ENCODE peak calls at places on chromosomes 4 and X, in four cellular contexts. F is HepG2, K is Panc1, R is K562. U is an unnamed sample.
A peak's percentile ranks its signal among the peaks of the same experiment; 100 is the strongest.

GRCh38 chr4:168614316-168615057 is 117.6 kb downstream of the PALLD start:
- DNase-seq in R (no peak), K (no peak), F (no peak), U (no peak)

GRCh38 chrX:150966742-150967141 is 16.4 kb upstream of the HMGB3 start:
- DNase-seq in K (no peak), F (no peak), R (no peak), U (no peak)

GRCh38 chr4:108058685-108059440 is 69.2 kb downstream of the HADH start:
- DNase-seq in R (no peak), F (peak; percentile 27), K (no peak), U (peak; percentile 68)

GRCh38 chr4:106587558-106587957 is 219.0 kb upstream of the GIMD1 start:
- DNase-seq in R (no peak), F (no peak), K (no peak), U (no peak)

GRCh38 chrX:101659601-101660063 is at the start of gene ARMCX2:
- DNase-seq in R (no peak), K (no peak), F (no peak), U (no peak)

GRCh38 chr4:168848112-168848511 is 161.9 kb downstream of the CBR4 start:
- DNase-seq in F (peak; percentile 3), K (no peak), R (no peak), U (no peak)

GRCh38 chr4:8537041-8537461 is 43.1 kb upstream of the GPR78 start:
- DNase-seq in F (peak; percentile 42), K (peak; percentile 64), R (no peak), U (peak; percentile 58)

GRCh38 chr4:105060628-105061027 is 86.0 kb upstream of the TET2 start:
- DNase-seq in F (no peak), K (no peak), R (no peak), U (no peak)

GRCh38 chrX:18855919-18856644 is 127.8 kb downstream of the PHKA2 start:
- DNase-seq in R (no peak), F (no peak), K (no peak), U (no peak)

GRCh38 chr4:8160572-8160971 is 2.0 kb upstream of the ABLIM2 start:
- DNase-seq in F (no peak), R (no peak), K (no peak), U (no peak)

GRCh38 chrX:67558267-67558666 is 14.4 kb downstream of the AR start:
- DNase-seq in R (no peak), F (no peak), K (no peak), U (no peak)

GRCh38 chr4:141099326-141099725 is 33.9 kb downstream of the RNF150 start:
- DNase-seq in K (no peak), R (no peak), F (no peak), U (no peak)

GRCh38 chr4:6760865-6761264 is 21.7 kb upstream of the KIAA0232 start:
- DNase-seq in K (no peak), R (no peak), F (no peak), U (no peak)

GRCh38 chr4:118962540-118962939 is 73.9 kb downstream of the SYNPO2 start:
- DNase-seq in F (no peak), R (no peak), K (no peak), U (no peak)

DNA sequence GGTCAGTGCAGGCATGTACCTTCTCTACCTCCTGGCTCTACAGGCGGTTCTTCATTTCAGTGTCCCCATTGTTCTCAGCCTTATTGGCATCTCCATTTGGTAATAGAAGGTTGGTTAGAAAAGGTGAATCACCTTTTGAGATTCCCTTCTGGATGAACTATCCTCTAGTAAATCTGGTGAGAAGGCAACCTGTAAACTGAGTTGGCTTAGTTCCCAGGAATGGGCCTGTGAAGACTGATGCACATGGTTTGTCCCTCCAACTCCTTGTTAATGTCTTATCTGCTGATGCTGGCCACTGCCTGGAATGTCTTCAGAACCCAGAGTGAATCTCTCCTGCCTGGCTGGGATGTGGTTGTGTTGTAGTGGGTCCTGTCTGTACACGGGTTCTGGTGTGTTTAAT is 143.4 kb upstream of the WDR1 start:
- DNase-seq in K (no peak), F (no peak), R (no peak), U (no peak)
- TF ChIP-seq TCF7L2 in K (no peak), F (no peak), R (no peak), U (no peak)

GRCh38 chrX:7330551-7330950 is 182.6 kb upstream of the PUDP start:
- DNase-seq in R (no peak), F (no peak), K (no peak), U (no peak)
- TF ChIP-seq TCF7L2 in R (no peak), F (no peak), K (no peak), U (no peak)

GRCh38 chr4:180694875-180695274 is 1548.3 kb upstream of the TENM3 start:
- DNase-seq in R (no peak), F (no peak), K (no peak), U (no peak)
- TF ChIP-seq TCF7L2 in R (no peak), F (no peak), K (no peak), U (no peak)

GRCh38 chr4:184628103-184628502 is 21.1 kb downstream of the CASP3 start:
- DNase-seq in K (no peak), F (no peak), R (no peak), U (no peak)
- TF ChIP-seq TCF7L2 in K (no peak), F (no peak), R (no peak), U (no peak)

GRCh38 chr4:94941706-94942105 is 184.0 kb downstream of the BMPR1B start:
- DNase-seq in R (no peak), F (no peak), K (no peak), U (no peak)

GRCh38 chr4:94947681-94948108 is 189.9 kb downstream of the BMPR1B start:
- DNase-seq in K (no peak), R (no peak), F (no peak), U (no peak)
- TF ChIP-seq TCF7L2 in K (no peak), R (no peak), F (no peak), U (no peak)